ENCODE peak calls at places on chromosomes 11 and 22, in ten cellular contexts. R, J, B, K, N, A, F, U, Q and Y are unnamed samples.

GRCh38 chr22:18068991-18069390 is 8.8 kb upstream of the PEX26 start:
- DNase-seq in K (no peak), A (no peak), B (no peak), N (no peak), U (no peak), J (no peak), Q (no peak), F (no peak), R (no peak), Y (no peak)

GRCh38 chr11:66443602-66444001 is 5.0 kb upstream of the MRPL11 start:
- DNase-seq in U (no peak), R (no peak), J (no peak), A (no peak), K (no peak), F (no peak), B (peak; percentile 95), N (no peak), Q (peak; percentile 95), Y (no peak)

GRCh38 chr11:75453916-75454655 is 21.1 kb upstream of the KLHL35 start:
- DNase-seq in K (no peak), N (no peak), A (no peak), R (no peak), B (no peak), U (no peak), F (no peak), Q (peak; percentile 65), J (no peak), Y (no peak)

GRCh38 chr11:121839821-121840220 is 276.2 kb downstream of the BLID start:
- DNase-seq in J (no peak), K (no peak), A (no peak), F (no peak), R (no peak), Q (peak; percentile 10), U (no peak), B (no peak), N (no peak), Y (no peak)

GRCh38 chr11:108498046-108498815 is at the start of gene POGLUT3:
- DNase-seq in N (peak; percentile 50), F (peak; percentile 20), R (peak; percentile 11), J (peak; percentile 76), K (no peak), B (no peak), Q (peak; percentile 76), U (peak; percentile 76), A (peak; percentile 57), Y (peak; percentile 69)

GRCh38 chr11:116439480-116439759 is 333.4 kb downstream of the BUD13 start:
- DNase-seq in U (no peak), Q (no peak), R (no peak), J (no peak), B (no peak), F (no peak), A (no peak), K (no peak), N (no peak), Y (no peak)

GRCh38 chr11:68425866-68426380 is 34.6 kb upstream of the PPP6R3 start:
- DNase-seq in N (no peak), F (no peak), Q (no peak), R (no peak), A (no peak), K (no peak), U (no peak), J (no peak), B (no peak), Y (no peak)

GRCh38 chr11:133945087-133945974 is 11.4 kb downstream of the IGSF9B start:
- DNase-seq in A (peak; percentile 82), F (peak; percentile 78), J (no peak), U (peak; percentile 45), B (no peak), R (peak; percentile 56), K (no peak), N (peak; percentile 40), Q (peak; percentile 29), Y (peak; percentile 96)

GRCh38 chr11:1112351-1113191 is 37.9 kb downstream of the MUC2 start:
- DNase-seq in K (no peak), R (no peak), F (no peak), U (no peak), N (no peak), J (no peak), Q (no peak), B (no peak), A (no peak), Y (no peak)

GRCh38 chr11:74097838-74098237 is 73.0 kb downstream of the C2CD3 start:
- DNase-seq in U (no peak), F (no peak), K (no peak), Q (no peak), N (no peak), R (no peak), B (no peak), J (no peak), A (no peak), Y (peak; percentile 6)

GRCh38 chr11:65113361-65113756 is 1.7 kb downstream of the TM7SF2 start:
- DNase-seq in K (no peak), N (no peak), U (no peak), B (no peak), R (no peak), F (no peak), A (no peak), Q (no peak), J (no peak), Y (no peak)

GRCh38 chr22:24506802-24507438 is 11.8 kb downstream of the UPB1 start:
- DNase-seq in Q (peak; percentile 42), A (no peak), F (no peak), J (peak; percentile 34), N (peak; percentile 13), B (peak; percentile 88), K (no peak), R (no peak), U (peak; percentile 73), Y (no peak)

GRCh38 chr11:22456993-22457748 is 119.0 kb downstream of the SLC17A6 start:
- DNase-seq in Q (no peak), N (peak; percentile 69), R (no peak), K (no peak), J (no peak), A (no peak), B (peak; percentile 51), U (no peak), F (no peak), Y (no peak)

GRCh38 chr11:94516725-94517124 is 4.5 kb downstream of the C11orf97 start:
- DNase-seq in R (no peak), A (no peak), U (no peak), J (no peak), Q (no peak), K (no peak), N (no peak), F (no peak), B (no peak), Y (no peak)

GRCh38 chr11:43950323-43950855 is 8.0 kb downstream of the C11orf96 start:
- DNase-seq in N (peak; percentile 43), Q (no peak), J (no peak), B (no peak), R (no peak), A (no peak), K (no peak), U (no peak), F (no peak), Y (no peak)

GRCh38 chr22:25193548-25193947 is 6.1 kb upstream of the CRYBB3 start:
- DNase-seq in N (no peak), F (no peak), A (no peak), U (no peak), K (no peak), R (no peak), Q (no peak), J (peak; percentile 71), B (no peak), Y (no peak)

GRCh38 chr11:46948378-46949131 is 12.0 kb downstream of the CSTPP1 start:
- DNase-seq in F (no peak), Q (peak; percentile 84), K (no peak), R (no peak), A (no peak), B (peak; percentile 51), N (no peak), J (no peak), U (no peak), Y (no peak)

GRCh38 chr22:37330200-37331033 is 48.1 kb downstream of the CYTH4 start:
- DNase-seq in B (peak; percentile 94), A (no peak), N (peak; percentile 92), R (no peak), K (no peak), Q (peak; percentile 73), U (peak; percentile 80), F (no peak), J (peak; percentile 97), Y (no peak)